ENCODE peak calls at places on chromosomes 7 and 10, in four cellular contexts. Y is breast epithelium, L is IMR-90, C is fibroblast of pulmonary artery. W is an unnamed sample.

GRCh38 chr7:82592416-82592815 is 148.8 kb upstream of the CACNA2D1 start:
- DNase-seq in C (no peak), L (peak; percentile 30), Y (no peak), W (no peak)

GRCh38 chr10:68897336-68897741 is 3.8 kb upstream of the DDX50 start:
- DNase-seq in C (peak; percentile 85), Y (peak; percentile 23), L (peak; percentile 77), W (peak; percentile 77)

GRCh38 chr7:24457215-24457549 is 116.1 kb upstream of the PALS2 start:
- DNase-seq in Y (no peak), L (no peak), C (no peak), W (no peak)

GRCh38 chr7:33852838-33853237 is 52.5 kb upstream of the BMPER start:
- DNase-seq in C (no peak), Y (no peak), L (no peak), W (no peak)

GRCh38 chr10:64059884-64060283 is 538.7 kb downstream of the REEP3 start:
- DNase-seq in L (no peak), Y (no peak), C (no peak), W (no peak)

GRCh38 chr10:120987359-120987758 is 136.2 kb downstream of the WDR11 start:
- DNase-seq in Y (no peak), C (no peak), L (no peak), W (no peak)

GRCh38 chr7:42407828-42408227 is 170.8 kb upstream of the GLI3 start:
- DNase-seq in Y (no peak), L (no peak), C (no peak), W (no peak)

GRCh38 chr7:71752171-71752935 is 620.4 kb downstream of the GALNT17 start:
- DNase-seq in Y (no peak), C (peak; percentile 22), L (no peak), W (peak; percentile 4)

GRCh38 chr7:30906014-30906413 is 5.6 kb upstream of the AQP1 start:
- DNase-seq in C (no peak), Y (no peak), L (no peak), W (no peak)

GRCh38 chr7:105096306-105096705 is 82.3 kb downstream of the KMT2E start:
- DNase-seq in L (no peak), Y (no peak), C (no peak), W (no peak)

GRCh38 chr7:155979994-155980393 is 167.7 kb upstream of the SHH start:
- DNase-seq in C (no peak), L (no peak), Y (no peak), W (no peak)

GRCh38 chr7:5455175-5455574 is 31.5 kb upstream of the TNRC18 start:
- DNase-seq in Y (no peak), L (no peak), C (no peak), W (no peak)

GRCh38 chr10:119375574-119376265 is 166.8 kb downstream of the RGS10 start:
- DNase-seq in Y (no peak), L (peak; percentile 78), C (no peak), W (peak; percentile 86)

GRCh38 chr10:60200012-60200681 is 189.5 kb downstream of the ANK3 start:
- DNase-seq in L (no peak), C (no peak), Y (no peak), W (no peak)

GRCh38 chr7:127938588-127938987 is 92.6 kb downstream of the LRRC4 start:
- DNase-seq in Y (no peak), C (peak; percentile 73), L (peak; percentile 88), W (peak; percentile 87)

GRCh38 chr7:140281255-140281654 is 104.5 kb upstream of the KDM7A start:
- DNase-seq in C (no peak), Y (no peak), L (no peak), W (no peak)
- TF ChIP-seq CTCF in C (no peak), Y (no peak), L (no peak), W (no peak)

GRCh38 chr7:132263151-132263550 is 313.1 kb downstream of the PLXNA4 start:
- DNase-seq in C (no peak), Y (no peak), L (no peak), W (no peak)
- H3K4me3 ChIP-seq in C (no peak overlapping the region), Y (no peak overlapping the region), L (no peak overlapping the region), W (no peak overlapping the region)

GRCh38 chr7:101815826-101816488 is 1.5 kb upstream of the CUX1 start:
- DNase-seq in L (peak; percentile 79), C (peak; percentile 83), Y (peak; percentile 36), W (peak; percentile 82)
- TF ChIP-seq CTCF in L (no peak), C (no peak), Y (no peak), W (peak; percentile 28)

GRCh38 chr7:158431941-158432347 is 155.7 kb downstream of the PTPRN2 start:
- DNase-seq in Y (no peak), L (peak; percentile 28), C (peak; percentile 88), W (no peak)

GRCh38 chr7:158430308-158431034 is 157.2 kb downstream of the PTPRN2 start:
- DNase-seq in Y (no peak), C (no peak), L (no peak), W (no peak)

GRCh38 chr7:158432369-158433270 is 155.0 kb downstream of the PTPRN2 start:
- DNase-seq in L (no peak), C (peak; percentile 51), Y (no peak), W (no peak)

GRCh38 chr7:158428842-158429753 is 158.5 kb downstream of the PTPRN2 start:
- DNase-seq in Y (no peak), C (no peak), L (no peak), W (no peak)

GRCh38 chr7:158431055-158431940 is 156.3 kb downstream of the PTPRN2 start:
- DNase-seq in Y (no peak), L (no peak), C (no peak), W (no peak)
- H3K4me3 ChIP-seq in Y (no peak overlapping the region), L (no peak overlapping the region), C (no peak overlapping the region), W (no peak overlapping the region)

GRCh38 chr10:21159669-21160068 is 262.6 kb upstream of the NEBL start:
- DNase-seq in C (no peak), Y (no peak), L (no peak), W (no peak)
- TF ChIP-seq CTCF in C (no peak), Y (no peak), L (no peak), W (no peak)

DNA sequence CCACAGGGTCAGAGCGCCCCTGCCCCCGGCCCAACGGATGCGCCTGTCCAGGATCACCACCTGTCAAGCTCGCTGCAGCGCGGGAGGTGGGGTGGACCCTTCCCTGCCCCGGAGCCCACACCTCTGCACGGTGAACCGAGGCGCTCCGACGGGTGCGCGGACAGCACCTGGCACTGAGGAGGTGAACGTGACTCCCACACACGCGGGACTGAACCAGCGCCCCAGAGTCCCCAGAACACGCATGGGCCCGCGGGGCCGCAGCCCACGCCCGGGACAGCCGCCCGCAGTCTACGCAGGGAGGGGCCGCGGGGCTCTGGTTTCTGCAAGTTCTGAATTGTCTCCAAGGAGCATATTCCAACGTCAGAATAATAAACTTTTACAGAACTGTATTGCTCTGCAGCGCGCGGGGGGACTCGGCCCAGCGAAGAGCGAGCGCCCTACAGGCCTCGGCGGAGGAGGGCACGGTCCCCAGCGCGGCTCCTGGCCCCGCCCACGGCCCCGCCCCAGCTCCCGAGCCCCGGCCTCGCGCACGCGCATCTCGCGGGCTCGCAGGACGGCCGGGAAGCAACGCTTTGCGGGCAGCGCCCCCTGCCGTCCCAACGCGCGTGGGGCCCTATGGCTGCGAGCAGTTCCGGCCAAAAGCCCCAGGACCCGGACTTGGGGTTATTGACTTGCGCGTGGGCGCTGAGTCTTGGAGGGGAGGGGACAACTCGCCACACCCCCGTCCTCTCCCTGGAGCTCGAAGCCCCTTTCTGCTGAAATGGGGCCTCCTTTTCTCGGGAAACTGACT is 29.7 kb downstream of the OAT start:
- DNase-seq in C (peak; percentile 80), Y (peak; percentile 79), L (peak; percentile 71), W (peak; percentile 70)
- H3K4me3 ChIP-seq in C (peak overlapping the region; percentile 55), Y (peak overlapping the region; percentile 73), L (peak overlapping the region; percentile 26), W (peak overlapping the region; percentile 50)